ENCODE peak calls at places on chromosomes 13 and 19, in six cellular contexts. J is astrocyte of the spinal cord, O is kidney epithelial cell, Q is tibial artery, H is transverse colon, B is heart left ventricle. K is an unnamed sample.
A peak's percentile ranks its signal among the peaks of the same experiment; 100 is the strongest.

GRCh38 chr19:37506387-37507166 is at the start of gene ZNF793:
- DNase-seq in J (peak; percentile 90), O (peak; percentile 65), Q (peak; percentile 87), H (peak; percentile 81), B (peak; percentile 87), K (peak; percentile 63)

GRCh38 chr13:39538826-39539555 is 64.0 kb downstream of the LHFPL6 start:
- DNase-seq in J (peak; percentile 60), O (no peak), Q (no peak), H (no peak), B (no peak), K (no peak)

GRCh38 chr13:27446986-27447583 is 3.3 kb downstream of the MTIF3 start:
- DNase-seq in J (no peak), O (no peak), Q (no peak), H (peak; percentile 30), B (no peak), K (no peak)

GRCh38 chr19:5985098-5985783 is 7.3 kb upstream of the RANBP3 start:
- DNase-seq in J (peak; percentile 45), O (peak; percentile 81), Q (no peak), H (no peak), B (no peak), K (peak; percentile 79)

GRCh38 chr19:10499550-10500246 is 3.5 kb downstream of the KEAP1 start:
- DNase-seq in J (no peak), O (no peak), Q (no peak), H (no peak), B (no peak), K (no peak)

GRCh38 chr19:16441661-16442071 is 30.1 kb downstream of the EPS15L1 start:
- DNase-seq in J (no peak), O (no peak), Q (no peak), H (no peak), B (no peak), K (no peak)

GRCh38 chr13:109818136-109818535 is 31.8 kb upstream of the IRS2 start:
- DNase-seq in J (no peak), O (no peak), Q (no peak), H (no peak), B (no peak), K (no peak)

GRCh38 chr13:23385931-23386330 is 47.6 kb downstream of the SACS start:
- DNase-seq in J (no peak), O (no peak), Q (no peak), H (no peak), B (no peak), K (no peak)

GRCh38 chr13:51849145-51850101 is 4.4 kb upstream of the TMEM272 start:
- DNase-seq in J (peak; percentile 4), O (no peak), Q (no peak), H (no peak), B (no peak), K (no peak)

GRCh38 chr13:23322353-23323336 is 110.9 kb downstream of the SACS start:
- DNase-seq in J (no peak), O (no peak), Q (no peak), H (no peak), B (peak; percentile 20), K (no peak)

GRCh38 chr19:34241513-34242337 is 12.6 kb upstream of the GARRE1 start:
- DNase-seq in J (no peak), O (no peak), Q (no peak), H (peak; percentile 75), B (no peak), K (no peak)

GRCh38 chr13:80979035-80979641 is 638.2 kb upstream of the SPRY2 start:
- DNase-seq in J (peak; percentile 74), O (peak; percentile 12), Q (no peak), H (peak; percentile 26), B (no peak), K (peak; percentile 25)

GRCh38 chr13:66962953-66963352 is 267.2 kb downstream of the PCDH9 start:
- DNase-seq in J (no peak), O (no peak), Q (no peak), H (no peak), B (no peak), K (no peak)

GRCh38 chr19:15231256-15231655 is 992 bp downstream of the EPHX3 start:
- DNase-seq in J (no peak), O (no peak), Q (no peak), H (no peak), B (no peak), K (no peak)

GRCh38 chr19:56839665-56840451 is 668 bp downstream of the PEG3 start:
- DNase-seq in J (no peak), O (peak; percentile 75), Q (peak; percentile 98), H (peak; percentile 78), B (peak; percentile 91), K (no peak)

GRCh38 chr13:113584870-113585671 is 518 bp downstream of the TFDP1 start:
- DNase-seq in J (no peak), O (no peak), Q (peak; percentile 51), H (peak; percentile 17), B (peak; percentile 64), K (no peak)

GRCh38 chr13:49436890-49437289 is 7.0 kb downstream of the CAB39L start:
- DNase-seq in J (peak; percentile 65), O (no peak), Q (peak; percentile 69), H (no peak), B (no peak), K (peak; percentile 10)
- TF ChIP-seq CTCF in J (peak; percentile 6), O (peak; percentile 10), Q (peak; percentile 59), H (no peak), B (peak; percentile 33), K (no peak)

GRCh38 chr19:4378886-4379285 is 21.5 kb downstream of the SH3GL1 start:
- DNase-seq in J (no peak), O (no peak), Q (no peak), H (no peak), B (no peak), K (no peak)

GRCh38 chr19:4376991-4377781 is 23.2 kb downstream of the SH3GL1 start:
- DNase-seq in J (peak; percentile 24), O (no peak), Q (no peak), H (no peak), B (no peak), K (no peak)

GRCh38 chr19:4380254-4380727 is 20.1 kb downstream of the SH3GL1 start:
- DNase-seq in J (no peak), O (no peak), Q (peak; percentile 65), H (no peak), B (peak; percentile 83), K (no peak)

GRCh38 chr19:4376245-4376990 is 23.9 kb downstream of the SH3GL1 start:
- DNase-seq in J (no peak), O (no peak), Q (peak; percentile 60), H (no peak), B (no peak), K (no peak)

DNA sequence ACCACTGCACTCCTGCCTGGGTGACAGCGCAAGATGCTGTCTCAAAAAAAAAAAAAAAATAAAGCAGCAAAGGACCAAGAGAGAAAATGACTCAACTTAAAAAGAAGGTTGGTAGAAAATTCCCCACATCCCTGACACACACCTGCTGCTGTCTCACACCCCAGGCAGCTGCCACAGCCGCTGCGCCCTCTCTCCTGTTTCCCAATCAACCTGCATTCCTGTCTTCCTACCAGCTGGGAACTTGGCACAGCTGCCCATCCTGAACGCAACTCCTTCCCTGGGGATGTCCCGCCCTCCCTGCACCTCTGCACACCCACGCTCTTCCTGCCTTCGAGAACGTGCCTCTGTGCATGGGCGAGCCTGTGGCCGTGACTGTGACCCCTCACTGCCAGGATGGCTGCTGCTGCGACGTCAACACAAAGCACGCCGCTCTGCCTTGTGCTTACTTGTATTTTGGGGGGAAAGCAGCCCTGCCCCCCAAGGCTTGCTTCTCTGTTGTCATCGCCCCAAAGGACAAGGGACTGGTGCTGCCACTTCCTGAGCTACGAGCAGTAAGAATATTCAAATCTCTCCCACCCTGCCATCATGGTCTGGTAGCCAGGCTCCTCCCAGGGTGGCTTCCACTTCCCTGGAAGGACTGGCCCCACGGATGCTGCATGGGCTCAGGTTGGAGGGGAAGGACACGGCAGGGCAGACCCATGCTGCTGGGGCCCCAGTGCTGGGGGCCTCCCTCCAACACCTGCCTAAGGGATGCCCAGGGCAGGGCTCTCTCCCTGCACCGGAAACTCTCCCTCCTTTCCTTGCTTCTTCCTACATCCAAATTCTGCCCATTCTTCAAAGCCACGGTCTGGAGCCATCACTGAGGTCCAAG is 20.7 kb downstream of the SH3GL1 start:
- DNase-seq in J (peak; percentile 33), O (peak; percentile 94), Q (peak; percentile 55), H (no peak), B (no peak), K (peak; percentile 93)
- H3K4me3 ChIP-seq in J (no peak overlapping the region), O (no peak overlapping the region), Q (no peak overlapping the region), H (no peak overlapping the region), B (no peak overlapping the region), K (no peak overlapping the region)

GRCh38 chr19:51131780-51132680 is 7.3 kb downstream of the SIGLEC9 start:
- DNase-seq in J (peak; percentile 1), O (no peak), Q (peak; percentile 64), H (peak; percentile 31), B (no peak), K (no peak)
- TF ChIP-seq CTCF in J (no peak), O (no peak), Q (no peak), H (no peak), B (peak; percentile 36), K (no peak)

DNA sequence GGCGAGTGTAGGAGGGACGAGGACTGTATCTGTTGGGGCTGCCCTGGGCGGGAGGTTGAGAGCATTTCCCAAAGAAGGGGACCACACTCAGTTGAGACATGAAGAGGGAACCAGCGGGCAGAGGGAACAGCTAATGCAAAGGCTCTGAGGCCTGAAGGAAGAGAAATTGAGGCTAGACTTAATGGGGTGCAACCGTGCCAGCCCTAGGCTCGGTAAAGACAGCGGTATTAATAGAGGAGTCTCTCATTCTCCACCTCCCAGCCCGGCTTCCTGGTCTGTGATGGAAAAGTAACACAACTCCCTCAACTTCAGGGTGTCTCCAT is 1.2 kb downstream of the MPV17L2 start:
- DNase-seq in J (no peak), O (no peak), Q (no peak), H (no peak), B (no peak), K (no peak)
- H3K4me3 ChIP-seq in J (peak overlapping the region; percentile 81), O (peak overlapping the region; percentile 92), Q (peak overlapping the region; percentile 86), H (peak overlapping the region; percentile 79), B (peak overlapping the region; percentile 79), K (peak overlapping the region; percentile 94)

GRCh38 chr13:36850790-36851438 is 31.9 kb downstream of the RFXAP start:
- DNase-seq in J (no peak), O (no peak), Q (no peak), H (peak; percentile 19), B (no peak), K (no peak)
- TF ChIP-seq CTCF in J (peak; percentile 29), O (peak; percentile 32), Q (no peak), H (no peak), B (peak; percentile 22), K (peak; percentile 30)

GRCh38 chr19:4414800-4415251 is 12.4 kb downstream of the CHAF1A start:
- DNase-seq in J (peak; percentile 16), O (no peak), Q (no peak), H (no peak), B (peak; percentile 10), K (no peak)
- H3K4me3 ChIP-seq in J (no peak overlapping the region), O (no peak overlapping the region), Q (no peak overlapping the region), H (no peak overlapping the region), B (no peak overlapping the region), K (no peak overlapping the region)

K was measured in epithelial cell of proximal tubule.